ENCODE peak calls at places on chromosomes 4 and X, in nine cellular contexts. P, Y, L, E, R, Q, U, T and F are unnamed samples.

GRCh38 chr4:8157944-8158709 is 486 bp downstream of the ABLIM2 start:
- DNase-seq in P (no peak), Y (no peak), L (peak), E (no peak), R (no peak), Q (no peak), U (no peak), T (no peak), F (no peak)

GRCh38 chr4:13547563-13548041 is 3.3 kb upstream of the NKX3-2 start:
- DNase-seq in P (no peak), Y (no peak), L (peak), E (no peak), R (peak), Q (peak), U (no peak), T (peak), F (no peak)

GRCh38 chr4:88706574-88706973 is 8.9 kb upstream of the NAP1L5 start:
- DNase-seq in P (peak), Y (no peak), L (peak), E (peak), R (no peak), Q (no peak), U (no peak), T (no peak), F (no peak)

GRCh38 chr4:24770111-24770584 is 25.2 kb upstream of the SOD3 start:
- DNase-seq in P (peak), Y (no peak), L (no peak), E (peak), R (no peak), Q (no peak), U (no peak), T (peak), F (no peak)

GRCh38 chr4:176778491-176778890 is 14.2 kb downstream of the VEGFC start:
- DNase-seq in P (peak), Y (no peak), L (no peak), E (peak), R (no peak), Q (no peak), U (no peak), T (no peak), F (no peak)

GRCh38 chrX:134396174-134396573 is 63.8 kb upstream of the HPRT1 start:
- DNase-seq in P (peak), Y (no peak), L (no peak), E (peak), R (peak), Q (no peak), U (no peak), T (peak), F (no peak)

GRCh38 chr4:99763635-99764101 is 53.0 kb upstream of the DAPP1 start:
- DNase-seq in P (peak), Y (no peak), L (no peak), E (peak), R (no peak), Q (no peak), U (no peak), T (no peak), F (no peak)

GRCh38 chrX:35115205-35115604 is 172.6 kb downstream of the FAM47B start:
- DNase-seq in P (peak), Y (no peak), L (no peak), E (peak), R (no peak), Q (no peak), U (no peak), T (no peak), F (no peak)

GRCh38 chr4:101707596-101707995 is 82.9 kb upstream of the BANK1 start:
- DNase-seq in P (no peak), Y (no peak), L (no peak), E (no peak), R (no peak), Q (no peak), U (no peak), T (no peak), F (no peak)

GRCh38 chr4:86359944-86360478 is at the start of gene MAPK10:
- DNase-seq in P (peak), Y (peak), L (peak), E (peak), R (peak), Q (peak), U (peak), T (peak), F (peak)

GRCh38 chr4:13888112-13888511 is 260.6 kb upstream of the BOD1L1 start:
- DNase-seq in P (peak), Y (no peak), L (no peak), E (peak), R (no peak), Q (no peak), U (no peak), T (no peak), F (no peak)

GRCh38 chrX:128436397-128437103 is 384.3 kb upstream of the ACTRT1 start:
- DNase-seq in P (no peak), Y (no peak), L (no peak), E (no peak), R (no peak), Q (no peak), U (no peak), T (no peak), F (no peak)

GRCh38 chr4:6917445-6918241 is 8.0 kb downstream of the TBC1D14 start:
- DNase-seq in P (no peak), Y (peak), L (peak), E (no peak), R (peak), Q (peak), U (no peak), T (peak), F (peak)

GRCh38 chrX:29299689-29300088 is 712.4 kb downstream of the IL1RAPL1 start:
- DNase-seq in P (peak), Y (no peak), L (no peak), E (no peak), R (no peak), Q (no peak), U (no peak), T (no peak), F (no peak)

GRCh38 chrX:39453847-39454645 is 643.7 kb downstream of the BCOR start:
- DNase-seq in P (no peak), Y (peak), L (no peak), E (no peak), R (no peak), Q (no peak), U (no peak), T (no peak), F (no peak)

DNA sequence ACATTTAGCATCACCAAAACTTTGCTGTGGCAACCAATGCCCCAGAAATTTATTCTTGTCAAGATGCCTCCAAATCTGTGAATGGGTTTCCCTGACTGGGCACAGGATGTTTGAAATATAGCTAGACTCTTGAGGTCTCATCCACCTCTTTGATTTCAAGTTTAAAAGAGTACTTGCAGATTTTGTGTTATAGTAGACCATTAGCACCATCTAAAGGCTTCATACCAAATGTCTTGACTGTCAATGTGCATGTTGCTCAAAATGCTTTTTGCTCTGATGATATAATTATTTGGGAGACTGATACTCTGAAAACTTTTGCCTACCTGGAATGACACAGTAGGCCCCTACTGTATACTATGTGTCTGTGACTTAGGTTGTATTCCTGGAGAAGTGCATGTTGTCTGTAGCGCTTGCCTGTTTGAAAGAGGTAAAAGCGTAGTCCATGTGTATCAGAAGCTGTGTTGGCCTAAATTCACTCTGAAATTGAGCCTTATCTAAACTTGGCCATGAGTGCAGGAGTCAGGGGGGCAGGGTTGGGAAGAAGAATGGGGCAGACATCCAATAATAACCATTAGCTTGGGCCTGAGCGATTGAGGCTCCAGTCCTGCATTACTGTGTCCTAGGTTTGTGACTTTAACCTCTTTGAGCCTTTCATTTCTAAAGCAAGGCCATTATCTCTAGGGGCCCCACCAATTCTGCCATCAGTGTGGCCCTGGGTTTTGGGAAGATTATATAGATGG is 33.8 kb downstream of the NDP start:
- DNase-seq in P (peak), Y (no peak), L (no peak), E (no peak), R (no peak), Q (no peak), U (no peak), T (no peak), F (no peak)
- TF ChIP-seq CTCF in P (no peak), Y (no peak), L (no peak), E (no peak), R (no peak), Q (no peak), U (no peak), T (no peak), F (no peak)

GRCh38 chr4:41815478-41815877 is 67.0 kb upstream of the PHOX2B start:
- DNase-seq in P (no peak), Y (no peak), L (no peak), E (no peak), R (no peak), Q (no peak), U (no peak), T (no peak), F (no peak)

GRCh38 chr4:41819621-41820020 is 71.1 kb upstream of the PHOX2B start:
- DNase-seq in P (no peak), Y (no peak), L (no peak), E (no peak), R (no peak), Q (no peak), U (no peak), T (no peak), F (no peak)

GRCh38 chr4:41820473-41820872 is 71.9 kb upstream of the PHOX2B start:
- DNase-seq in P (no peak), Y (no peak), L (no peak), E (no peak), R (no peak), Q (no peak), U (no peak), T (no peak), F (no peak)

GRCh38 chr4:41814565-41814964 is 66.0 kb upstream of the PHOX2B start:
- DNase-seq in P (peak), Y (peak), L (peak), E (peak), R (no peak), Q (no peak), U (no peak), T (no peak), F (no peak)
- TF ChIP-seq CTCF in P (peak), Y (no peak), L (no peak), E (peak), R (no peak), Q (no peak), U (peak), T (no peak), F (no peak)

DNA sequence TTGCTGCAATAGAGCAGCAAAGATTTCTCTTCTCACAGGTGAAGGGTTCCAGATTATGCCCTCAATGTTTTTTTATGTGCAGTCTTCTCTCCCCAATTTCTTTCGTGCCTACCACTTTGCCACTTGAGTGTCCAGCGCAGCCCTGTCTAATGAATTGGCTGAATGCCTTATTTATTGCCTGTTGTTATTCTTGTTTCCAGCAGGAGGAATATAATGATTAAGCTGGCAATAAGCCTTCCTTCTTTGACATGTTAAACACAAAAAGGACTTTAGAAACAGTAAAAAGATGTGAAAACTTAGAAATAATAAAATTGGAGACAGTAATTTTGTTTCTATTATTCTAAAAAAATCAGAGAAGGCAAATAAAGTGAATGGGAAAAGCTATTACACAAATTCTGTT is 34.6 kb upstream of the FRAS1 start:
- DNase-seq in P (no peak), Y (no peak), L (no peak), E (no peak), R (no peak), Q (no peak), U (no peak), T (no peak), F (no peak)
- TF ChIP-seq CTCF in P (no peak), Y (no peak), L (no peak), E (no peak), R (no peak), Q (no peak), U (no peak), T (no peak), F (no peak)

DNA sequence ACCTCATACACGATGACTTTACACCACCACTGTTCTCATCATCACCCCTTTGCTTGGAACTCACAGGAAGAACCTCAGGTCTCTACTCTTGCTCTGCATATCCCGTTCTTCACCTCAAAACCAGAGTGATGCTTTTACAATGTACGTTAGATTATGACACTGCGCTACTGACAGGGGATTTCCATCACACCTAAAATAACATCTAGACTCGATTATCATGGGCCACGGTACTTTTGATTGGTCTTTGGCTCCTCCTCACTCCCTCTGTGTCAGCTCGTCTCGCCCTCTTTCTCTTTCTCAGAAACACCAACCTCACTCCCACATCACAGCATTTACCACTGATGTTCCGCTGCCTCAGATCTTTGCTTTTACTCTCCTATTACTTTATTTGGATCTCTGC is 172.4 kb downstream of the TLL1 start:
- DNase-seq in P (no peak), Y (no peak), L (no peak), E (no peak), R (peak), Q (no peak), U (no peak), T (no peak), F (no peak)
- TF ChIP-seq CTCF in P (no peak), Y (no peak), L (no peak), E (no peak), R (no peak), Q (no peak), U (no peak), T (no peak), F (no peak)

GRCh38 chr4:53507058-53507457 is 84.2 kb downstream of the LNX1 start:
- DNase-seq in P (no peak), Y (no peak), L (no peak), E (no peak), R (no peak), Q (no peak), U (no peak), T (no peak), F (no peak)

GRCh38 chr4:53508446-53508845 is 82.8 kb downstream of the LNX1 start:
- DNase-seq in P (peak), Y (no peak), L (no peak), E (peak), R (no peak), Q (no peak), U (no peak), T (no peak), F (no peak)

GRCh38 chr4:53507671-53508286 is 83.5 kb downstream of the LNX1 start:
- DNase-seq in P (peak), Y (peak), L (no peak), E (no peak), R (no peak), Q (no peak), U (no peak), T (no peak), F (no peak)

GRCh38 chr4:53510316-53510715 is 81.0 kb downstream of the LNX1 start:
- DNase-seq in P (peak), Y (no peak), L (no peak), E (no peak), R (no peak), Q (no peak), U (no peak), T (no peak), F (no peak)

GRCh38 chr4:53505947-53506346 is 85.3 kb downstream of the LNX1 start:
- DNase-seq in P (peak), Y (no peak), L (no peak), E (peak), R (no peak), Q (no peak), U (no peak), T (no peak), F (no peak)
- TF ChIP-seq CTCF in P (peak), Y (no peak), L (no peak), E (peak), R (no peak), Q (no peak), U (no peak), T (no peak), F (no peak)

GRCh38 chrX:131827935-131828334 is 195.2 kb upstream of the STK26 start:
- DNase-seq in P (peak), Y (peak), L (peak), E (no peak), R (peak), Q (no peak), U (no peak), T (peak), F (no peak)
- TF ChIP-seq CTCF in P (no peak), Y (no peak), L (no peak), E (no peak), R (no peak), Q (no peak), U (peak), T (peak), F (no peak)

GRCh38 chr4:139609647-139610046 is 53.6 kb upstream of the SETD7 start:
- DNase-seq in P (peak), Y (no peak), L (no peak), E (no peak), R (no peak), Q (no peak), U (no peak), T (no peak), F (no peak)
- TF ChIP-seq CTCF in P (no peak), Y (no peak), L (no peak), E (no peak), R (no peak), Q (no peak), U (no peak), T (no peak), F (no peak)